ENCODE peak calls at places on chromosome 6, in four cellular contexts. W is HS-5, U is Caki2, Y is choroid plexus epithelial cell. L is an unnamed sample.

GRCh38 chr6:51578362-51578761 is 509.1 kb downstream of the PKHD1 start:
- DNase-seq in W (no peak), Y (no peak), U (no peak), L (no peak)

GRCh38 chr6:41636803-41637178 is 1.5 kb upstream of the MDFI start:
- DNase-seq in W (no peak), Y (no peak), U (no peak), L (no peak)

GRCh38 chr6:22194188-22194921 is 102.5 kb downstream of the PRL start:
- DNase-seq in W (no peak), U (no peak), Y (no peak), L (peak)

GRCh38 chr6:115945306-115945705 is 115.4 kb downstream of the FRK start:
- DNase-seq in W (no peak), U (peak), Y (no peak), L (no peak)

GRCh38 chr6:52572536-52572935 is 4.3 kb downstream of the TRAM2 start:
- DNase-seq in W (no peak), Y (no peak), U (no peak), L (no peak)

GRCh38 chr6:138514860-138515540 is 15.7 kb upstream of the NHSL1 start:
- DNase-seq in Y (no peak), W (no peak), U (no peak), L (no peak)

GRCh38 chr6:161748535-161749386 is 474.9 kb upstream of the AGPAT4 start:
- DNase-seq in W (no peak), Y (peak), U (no peak), L (no peak)

GRCh38 chr6:166348305-166348949 is 6.1 kb upstream of the SFT2D1 start:
- DNase-seq in W (no peak), Y (no peak), U (no peak), L (no peak)

GRCh38 chr6:134943567-134944111 is 6.3 kb downstream of the ALDH8A1 start:
- DNase-seq in Y (no peak), W (no peak), U (no peak), L (no peak)

L was measured in IMR-90.